ENCODE peak calls at places on chromosomes 1 and 21, in four cellular contexts. F is suprapubic skin, H is HuH-7, X is left colon. U is an unnamed sample.

GRCh38 chr1:41613646-41614592 is 129.4 kb upstream of the EDN2 start:
- DNase-seq in H (no peak), X (no peak), F (no peak), U (no peak)

GRCh38 chr1:10667815-10668214 is 128.6 kb downstream of the CASZ1 start:
- DNase-seq in H (no peak), X (no peak), F (no peak), U (no peak)

GRCh38 chr1:213779228-213779627 is 208.5 kb upstream of the PROX1 start:
- DNase-seq in H (no peak), F (no peak), X (no peak), U (no peak)

GRCh38 chr1:161721738-161722343 is 497 bp downstream of the FCRLB start:
- DNase-seq in X (no peak), H (no peak), F (no peak), U (no peak)

GRCh38 chr1:46492269-46492853 is 2.7 kb downstream of the DMBX1 start:
- DNase-seq in F (no peak), X (no peak), H (no peak), U (no peak)

GRCh38 chr1:58549231-58549958 is 2.9 kb upstream of the OMA1 start:
- DNase-seq in H (no peak), F (no peak), X (no peak), U (no peak)

GRCh38 chr1:17688217-17688810 is 66.8 kb upstream of the ACTL8 start:
- DNase-seq in H (no peak), X (no peak), F (no peak), U (no peak)

GRCh38 chr21:35478096-35479080 is 429.3 kb upstream of the RUNX1 start:
- DNase-seq in X (no peak), F (no peak), H (no peak), U (no peak)

GRCh38 chr1:147558045-147558444 is 16.7 kb downstream of the BCL9 start:
- DNase-seq in X (no peak), F (no peak), H (no peak), U (no peak)

GRCh38 chr1:40665335-40666171 is at the start of gene RIMS3:
- DNase-seq in F (peak), H (peak), X (peak), U (peak)

GRCh38 chr1:178723541-178723940 is 1.5 kb upstream of the RALGPS2 start:
- DNase-seq in F (no peak), X (no peak), H (no peak), U (no peak)

GRCh38 chr1:199272690-199273089 is 633.9 kb downstream of the PTPRC start:
- DNase-seq in F (no peak), H (no peak), X (no peak), U (no peak)

GRCh38 chr1:205205055-205205454 is 6.4 kb downstream of the DSTYK start:
- DNase-seq in F (no peak), X (no peak), H (no peak), U (no peak)

U was measured in Caco-2.